ENCODE peak calls at places on chromosomes 11 and 22, in five cellular contexts. J is effector memory CD4-positive, alpha-beta T cell; S is breast epithelium; A is heart left ventricle; G is NCI-H1048. U is an unnamed sample.

GRCh38 chr11:16749666-16750065 is 11.2 kb downstream of the C11orf58 start:
- DNase-seq in J (no peak), S (no peak), A (no peak), G (no peak), U (no peak)

GRCh38 chr11:93236741-93237675 is 39.2 kb upstream of the SLC36A4 start:
- DNase-seq in J (no peak), S (no peak), A (no peak), G (no peak), U (peak; percentile 64)

GRCh38 chr11:125874556-125875124 is 12.8 kb upstream of the HYLS1 start:
- DNase-seq in J (no peak), S (no peak), A (peak; percentile 44), G (peak; percentile 5), U (peak; percentile 78)

GRCh38 chr11:2316169-2316962 is 14.6 kb downstream of the TSPAN32 start:
- DNase-seq in J (no peak), S (peak; percentile 47), A (no peak), G (no peak), U (no peak)

GRCh38 chr11:26753738-26754504 is 32.1 kb upstream of the SLC5A12 start:
- DNase-seq in J (no peak), S (no peak), A (no peak), G (no peak), U (peak; percentile 71)

GRCh38 chr11:58949184-58949583 is 9.9 kb downstream of the GLYATL1 start:
- DNase-seq in J (no peak), S (no peak), A (no peak), G (no peak), U (no peak)

GRCh38 chr11:128422576-128423370 is 164.6 kb downstream of the ETS1 start:
- DNase-seq in J (peak; percentile 80), S (no peak), A (peak; percentile 62), G (no peak), U (no peak)

GRCh38 chr11:122808494-122808893 is 29.8 kb upstream of the CRTAM start:
- DNase-seq in J (no peak), S (no peak), A (no peak), G (no peak), U (peak; percentile 55)

GRCh38 chr11:93849751-93850584 is 450 bp downstream of the VSTM5 start:
- DNase-seq in J (no peak), S (no peak), A (no peak), G (no peak), U (peak; percentile 21)

GRCh38 chr11:126007263-126007662 is 55.4 kb downstream of the CDON start:
- DNase-seq in J (no peak), S (no peak), A (no peak), G (no peak), U (peak; percentile 21)

GRCh38 chr22:37485006-37485713 is 1.0 kb downstream of the MFNG start:
- DNase-seq in J (peak; percentile 35), S (no peak), A (no peak), G (no peak), U (no peak)

GRCh38 chr22:45946805-45947600 is 30.0 kb downstream of the WNT7B start:
- DNase-seq in J (no peak), S (no peak), A (no peak), G (no peak), U (no peak)

GRCh38 chr11:134939905-134940304 is 527.9 kb upstream of the B3GAT1 start:
- DNase-seq in J (no peak), S (no peak), A (peak; percentile 35), G (no peak), U (no peak)

GRCh38 chr11:128830290-128830813 is 36.7 kb downstream of the KCNJ1 start:
- DNase-seq in J (no peak), S (no peak), A (no peak), G (no peak), U (no peak)

GRCh38 chr11:70367071-70367470 is 31.3 kb upstream of the CTTN start:
- DNase-seq in J (no peak), S (no peak), A (no peak), G (no peak), U (no peak)

GRCh38 chr11:58674609-58675008 is 52.1 kb downstream of the CNTF start:
- DNase-seq in J (no peak), S (no peak), A (no peak), G (no peak), U (peak; percentile 38)

GRCh38 chr11:45651841-45652745 is 13.3 kb downstream of the CHST1 start:
- DNase-seq in J (no peak), S (no peak), A (no peak), G (no peak), U (no peak)

U was measured in testis.